ENCODE peak calls at places on chromosomes 3 and 15, in seven cellular contexts. V is DMS 273 treated with DMSO at 0.1 percent for 48 hours; A is NCI-H510A treated with DMSO at 0.1 percent for 48 hours; N is HTR-8/SVneo; D is activated T-helper 1 cell treated with Interleukin-2 at 50 U/mL for 16 hours; O is stimulated activated CD4-positive, alpha-beta T cell treated with anti-CD3 and anti-CD28 coated beads, Interleukin-4, amount 100 ng/mL, for 24 hours; F is Calu3. H is an unnamed sample.

GRCh38 chr3:61077551-61077950 is 173.7 kb downstream of the FHIT start:
- DNase-seq in A (no peak), F (no peak), D (no peak), O (no peak), N (no peak), V (no peak), H (no peak)

GRCh38 chr15:89758283-89758682 is 7.2 kb upstream of the MESP1 start:
- DNase-seq in O (no peak), F (no peak), V (no peak), D (no peak), A (no peak), N (no peak), H (no peak)

GRCh38 chr15:76170426-76170800 is 110.6 kb downstream of the TMEM266 start:
- DNase-seq in D (no peak), A (no peak), F (no peak), V (no peak), N (no peak), O (no peak), H (no peak)

GRCh38 chr3:175485436-175485835 is 626.3 kb downstream of the NAALADL2 start:
- DNase-seq in V (no peak), D (no peak), F (no peak), A (no peak), N (no peak), O (no peak), H (no peak)

GRCh38 chr15:31457161-31457560 is 130.5 kb downstream of the KLF13 start:
- DNase-seq in O (no peak), A (no peak), N (no peak), F (no peak), D (no peak), V (no peak), H (no peak)

GRCh38 chr15:97866994-97867393 is 93.5 kb upstream of the ARRDC4 start:
- DNase-seq in D (no peak), V (no peak), N (no peak), A (no peak), F (no peak), O (no peak), H (no peak)

GRCh38 chr3:47612178-47612577 is 33.5 kb upstream of the CSPG5 start:
- DNase-seq in A (no peak), O (no peak), F (no peak), V (no peak), N (no peak), D (no peak), H (no peak)

GRCh38 chr15:66733976-66734375 is 31.9 kb downstream of the SMAD6 start:
- DNase-seq in F (no peak), V (no peak), N (no peak), A (no peak), D (no peak), O (no peak), H (no peak)

GRCh38 chr3:186283651-186284445 is 78.2 kb downstream of the DGKG start:
- DNase-seq in D (no peak), F (no peak), N (no peak), V (no peak), A (no peak), O (no peak), H (no peak)

GRCh38 chr3:194961555-194961954 is 275.9 kb downstream of the FAM43A start:
- DNase-seq in N (no peak), F (no peak), D (no peak), V (no peak), A (no peak), O (no peak), H (no peak)

GRCh38 chr3:143118630-143119008 is 952 bp upstream of the CHST2 start:
- DNase-seq in A (no peak), F (no peak), D (no peak), N (no peak), O (no peak), V (no peak), H (no peak)

GRCh38 chr3:44323341-44323955 is 15.1 kb upstream of the TCAIM start:
- DNase-seq in N (peak), D (peak), V (peak), O (peak), F (peak), A (peak), H (peak)

GRCh38 chr3:107106316-107106715 is 270.9 kb upstream of the CCDC54 start:
- DNase-seq in V (no peak), N (peak), D (no peak), A (no peak), F (no peak), O (no peak), H (no peak)

GRCh38 chr3:51389423-51390183 is 1.5 kb upstream of the RBM15B start:
- DNase-seq in D (peak), N (peak), O (peak), A (no peak), V (no peak), F (peak), H (peak)

GRCh38 chr15:41773729-41774061 is 589 bp upstream of the MAPKBP1 start:
- DNase-seq in F (no peak), V (no peak), O (no peak), D (no peak), N (no peak), A (no peak), H (no peak)

GRCh38 chr3:14265246-14265962 is 86.8 kb downstream of the LSM3 start:
- DNase-seq in A (peak), V (no peak), N (no peak), D (no peak), O (no peak), F (no peak), H (no peak)

GRCh38 chr3:153614563-153614962 is 452.5 kb downstream of the RAP2B start:
- DNase-seq in A (no peak), F (no peak), V (no peak), O (no peak), D (no peak), N (peak), H (no peak)

GRCh38 chr3:85890043-85890555 is 931.3 kb downstream of the CADM2 start:
- DNase-seq in V (no peak), N (no peak), F (no peak), A (no peak), D (no peak), O (no peak), H (no peak)

GRCh38 chr3:129688310-129688895 is 81.9 kb upstream of the PLXND1 start:
- DNase-seq in N (no peak), O (no peak), V (peak), A (peak), D (no peak), F (no peak), H (no peak)

H was measured in NCI-H446.